ENCODE peak calls at places on chromosomes 13 and 19, in five cellular contexts. One of them, this sample, is unnamed.

GRCh38 chr13:70098669-70099068 is 9.0 kb upstream of the ATXN8OS start:
- DNase-seq in H9: no peak
- DNase-seq in mesendoderm: no peak
- DNase-seq in H1: no peak
- DNase-seq in neuronal stem cell: no peak
- DNase-seq in this sample: no peak

GRCh38 chr19:12289790-12290065 is 5.0 kb downstream of the ZNF44 start:
- DNase-seq in H1: no peak
- DNase-seq in mesendoderm: no peak
- DNase-seq in neuronal stem cell: no peak
- DNase-seq in H9: no peak
- DNase-seq in this sample: no peak

GRCh38 chr19:1283917-1284292 is 1.8 kb upstream of the EFNA2 start:
- DNase-seq in mesendoderm: no peak
- DNase-seq in neuronal stem cell: no peak
- DNase-seq in H9: no peak
- DNase-seq in H1: no peak
- DNase-seq in this sample: no peak

GRCh38 chr13:67123165-67123564 is 107.0 kb downstream of the PCDH9 start:
- DNase-seq in H9: no peak
- DNase-seq in H1: no peak
- DNase-seq in mesendoderm: no peak
- DNase-seq in neuronal stem cell: no peak
- DNase-seq in this sample: no peak

GRCh38 chr13:22050951-22051563 is 380.2 kb downstream of the FGF9 start:
- DNase-seq in neuronal stem cell: no peak
- DNase-seq in H9: no peak
- DNase-seq in mesendoderm: no peak
- DNase-seq in H1: no peak
- DNase-seq in this sample: no peak

GRCh38 chr19:10486551-10486950 is 16.6 kb downstream of the KEAP1 start:
- DNase-seq in mesendoderm: no peak
- DNase-seq in neuronal stem cell: no peak
- DNase-seq in H1: no peak
- DNase-seq in H9: no peak
- DNase-seq in this sample: no peak

GRCh38 chr19:55436847-55437246 is 6.3 kb downstream of the SHISA7 start:
- DNase-seq in neuronal stem cell: no peak
- DNase-seq in H1: no peak
- DNase-seq in H9: no peak
- DNase-seq in mesendoderm: no peak
- DNase-seq in this sample: no peak

GRCh38 chr19:6221878-6222746 is 57.7 kb downstream of the MLLT1 start:
- DNase-seq in mesendoderm: no peak
- DNase-seq in neuronal stem cell: no peak
- DNase-seq in H9: no peak
- DNase-seq in H1: no peak
- DNase-seq in this sample: no peak

GRCh38 chr19:32651729-32652140 is 23.2 kb downstream of the ANKRD27 start:
- DNase-seq in H1: peak; percentile 77
- DNase-seq in neuronal stem cell: peak; percentile 37
- DNase-seq in mesendoderm: peak; percentile 90
- DNase-seq in H9: peak; percentile 85
- DNase-seq in this sample: peak; percentile 11

GRCh38 chr19:1171755-1172352 is 2.2 kb downstream of the SBNO2 start:
- DNase-seq in neuronal stem cell: no peak
- DNase-seq in H9: no peak
- DNase-seq in mesendoderm: peak; percentile 28
- DNase-seq in H1: no peak
- DNase-seq in this sample: no peak

GRCh38 chr19:44894946-44895345 is 3.9 kb downstream of the TOMM40 start:
- DNase-seq in H1: no peak
- DNase-seq in H9: no peak
- DNase-seq in mesendoderm: no peak
- DNase-seq in neuronal stem cell: no peak
- DNase-seq in this sample: no peak

GRCh38 chr13:99382428-99383133 is 75.4 kb upstream of the GPR183 start:
- DNase-seq in H9: peak; percentile 22
- DNase-seq in neuronal stem cell: no peak
- DNase-seq in H1: peak; percentile 37
- DNase-seq in mesendoderm: no peak
- DNase-seq in this sample: no peak

GRCh38 chr19:43776285-43776684 is 4.5 kb downstream of the KCNN4 start:
- DNase-seq in H9: no peak
- DNase-seq in neuronal stem cell: no peak
- DNase-seq in mesendoderm: no peak
- DNase-seq in H1: no peak
- DNase-seq in this sample: no peak

GRCh38 chr13:89923731-89924130 is 1423.8 kb upstream of the MIR17HG start:
- DNase-seq in neuronal stem cell: no peak
- DNase-seq in mesendoderm: no peak
- DNase-seq in H1: no peak
- DNase-seq in H9: no peak
- DNase-seq in this sample: peak; percentile 0

GRCh38 chr13:112182251-112182650 is 115.3 kb downstream of the SOX1 start:
- DNase-seq in mesendoderm: no peak
- DNase-seq in H9: no peak
- DNase-seq in neuronal stem cell: no peak
- DNase-seq in H1: no peak
- DNase-seq in this sample: no peak

GRCh38 chr13:25429466-25429865 is 57.7 kb downstream of the ATP8A2 start:
- DNase-seq in mesendoderm: no peak
- DNase-seq in neuronal stem cell: no peak
- DNase-seq in H1: peak; percentile 32
- DNase-seq in H9: no peak
- DNase-seq in this sample: no peak

GRCh38 chr13:48072304-48072703 is 22.6 kb downstream of the MED4 start:
- DNase-seq in mesendoderm: no peak
- DNase-seq in H1: no peak
- DNase-seq in neuronal stem cell: no peak
- DNase-seq in H9: no peak
- DNase-seq in this sample: no peak

GRCh38 chr13:87398047-87398446 is 273.1 kb upstream of the SLITRK5 start:
- DNase-seq in neuronal stem cell: no peak
- DNase-seq in H9: no peak
- DNase-seq in H1: no peak
- DNase-seq in mesendoderm: peak; percentile 14
- DNase-seq in this sample: no peak
- H2BK15ac ChIP-seq in neuronal stem cell: no peak overlapping the region
- H2BK15ac ChIP-seq in H9: no peak overlapping the region
- H2BK15ac ChIP-seq in H1: no peak overlapping the region
- H2BK15ac ChIP-seq in mesendoderm: no peak overlapping the region
- H2BK15ac ChIP-seq in this sample: no peak overlapping the region

GRCh38 chr13:113838711-113839201 is 25.1 kb downstream of the GAS6 start:
- DNase-seq in H9: no peak
- DNase-seq in H1: no peak
- DNase-seq in mesendoderm: no peak
- DNase-seq in neuronal stem cell: no peak
- DNase-seq in this sample: no peak
- H4K8ac ChIP-seq in H9: no peak overlapping the region
- H4K8ac ChIP-seq in H1: peak overlapping the region; percentile 58
- H4K8ac ChIP-seq in mesendoderm: no peak overlapping the region
- H4K8ac ChIP-seq in neuronal stem cell: peak overlapping the region; percentile 70
- H4K8ac ChIP-seq in this sample: peak overlapping the region; percentile 25

GRCh38 chr19:18107235-18108083 is 9.9 kb downstream of the MAST3 start:
- DNase-seq in mesendoderm: no peak
- DNase-seq in H9: no peak
- DNase-seq in H1: no peak
- DNase-seq in neuronal stem cell: no peak
- DNase-seq in this sample: no peak

GRCh38 chr19:18110833-18111232 is 13.3 kb downstream of the MAST3 start:
- DNase-seq in H1: no peak
- DNase-seq in mesendoderm: peak; percentile 21
- DNase-seq in H9: no peak
- DNase-seq in neuronal stem cell: no peak
- DNase-seq in this sample: no peak

GRCh38 chr19:18109363-18109730 is 11.8 kb downstream of the MAST3 start:
- DNase-seq in mesendoderm: no peak
- DNase-seq in H9: no peak
- DNase-seq in neuronal stem cell: no peak
- DNase-seq in H1: no peak
- DNase-seq in this sample: no peak

GRCh38 chr19:18109731-18110671 is 12.4 kb downstream of the MAST3 start:
- DNase-seq in neuronal stem cell: no peak
- DNase-seq in H1: peak; percentile 84
- DNase-seq in H9: peak; percentile 53
- DNase-seq in mesendoderm: peak; percentile 19
- DNase-seq in this sample: no peak

DNA sequence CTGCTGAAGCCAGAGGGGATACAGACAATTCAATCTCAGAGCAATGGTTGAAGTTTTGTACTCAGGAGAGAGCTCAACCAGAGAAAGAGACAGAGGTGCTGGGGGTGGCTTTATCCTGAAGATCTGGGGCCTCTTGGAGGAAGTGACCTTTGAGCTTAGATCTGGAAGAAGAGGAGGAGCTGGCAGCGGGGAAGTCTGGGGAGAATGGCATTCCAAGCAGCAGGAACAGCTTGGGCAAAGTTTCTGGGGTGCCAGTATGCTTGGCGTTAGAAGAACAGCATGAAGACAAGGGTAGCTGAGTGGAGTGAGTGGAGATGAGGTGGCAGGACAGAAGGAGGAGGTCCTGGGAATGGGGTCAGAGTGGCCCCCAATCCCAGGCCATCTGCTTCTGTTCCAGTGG is 11.3 kb downstream of the MAST3 start:
- DNase-seq in neuronal stem cell: no peak
- DNase-seq in H9: no peak
- DNase-seq in H1: no peak
- DNase-seq in mesendoderm: no peak
- DNase-seq in this sample: no peak
- H2BK15ac ChIP-seq in neuronal stem cell: peak overlapping the region; percentile 21
- H2BK15ac ChIP-seq in H9: no peak overlapping the region
- H2BK15ac ChIP-seq in H1: no peak overlapping the region
- H2BK15ac ChIP-seq in mesendoderm: no peak overlapping the region
- H2BK15ac ChIP-seq in this sample: no peak overlapping the region

GRCh38 chr19:46746281-46746965 is at the start of gene STRN4:
- DNase-seq in H1: peak; percentile 67
- DNase-seq in H9: no peak
- DNase-seq in mesendoderm: peak; percentile 40
- DNase-seq in neuronal stem cell: peak; percentile 47
- DNase-seq in this sample: no peak
- H4K8ac ChIP-seq in H1: peak within 1 kb of the TSS; percentile 98
- H4K8ac ChIP-seq in H9: no peak within 1 kb of the TSS
- H4K8ac ChIP-seq in mesendoderm: peak within 1 kb of the TSS; percentile 0
- H4K8ac ChIP-seq in neuronal stem cell: no peak within 1 kb of the TSS
- H4K8ac ChIP-seq in this sample: peak within 1 kb of the TSS; percentile 95

This sample was measured in IMR-90.